ENCODE peak calls at places on chromosome 3, in seven cellular contexts. One of them, this sample, is unnamed.

GRCh38 chr3:18027161-18027939 is 284.9 kb upstream of the TBC1D5 start:
- DNase-seq in stomach: no peak
- DNase-seq in AG04450: no peak
- DNase-seq in sigmoid colon: no peak
- DNase-seq in transverse colon: no peak
- DNase-seq in AG10803: peak
- DNase-seq in HepG2: no peak
- DNase-seq in this sample: no peak

GRCh38 chr3:134636406-134636805 is 14.4 kb downstream of the KY start:
- DNase-seq in HepG2: no peak
- DNase-seq in transverse colon: no peak
- DNase-seq in AG10803: no peak
- DNase-seq in stomach: no peak
- DNase-seq in AG04450: no peak
- DNase-seq in sigmoid colon: no peak
- DNase-seq in this sample: no peak

GRCh38 chr3:73291541-73291940 is 230.1 kb downstream of the EBLN2 start:
- DNase-seq in AG04450: no peak
- DNase-seq in HepG2: no peak
- DNase-seq in AG10803: no peak
- DNase-seq in sigmoid colon: no peak
- DNase-seq in transverse colon: no peak
- DNase-seq in stomach: no peak
- DNase-seq in this sample: no peak

GRCh38 chr3:84082726-84083125 is 876.1 kb upstream of the CADM2 start:
- DNase-seq in AG10803: no peak
- DNase-seq in AG04450: no peak
- DNase-seq in stomach: no peak
- DNase-seq in transverse colon: no peak
- DNase-seq in sigmoid colon: no peak
- DNase-seq in HepG2: no peak
- DNase-seq in this sample: no peak

GRCh38 chr3:55554621-55555020 is 67.5 kb upstream of the WNT5A start:
- DNase-seq in HepG2: no peak
- DNase-seq in transverse colon: no peak
- DNase-seq in AG10803: no peak
- DNase-seq in AG04450: no peak
- DNase-seq in sigmoid colon: no peak
- DNase-seq in stomach: no peak
- DNase-seq in this sample: no peak

GRCh38 chr3:126167550-126167949 is 12.8 kb downstream of the ALDH1L1 start:
- DNase-seq in transverse colon: no peak
- DNase-seq in AG04450: no peak
- DNase-seq in AG10803: no peak
- DNase-seq in stomach: no peak
- DNase-seq in HepG2: no peak
- DNase-seq in sigmoid colon: no peak
- DNase-seq in this sample: no peak

GRCh38 chr3:195119461-195120198 is 151.3 kb downstream of the XXYLT1 start:
- DNase-seq in transverse colon: no peak
- DNase-seq in HepG2: peak
- DNase-seq in AG10803: peak
- DNase-seq in sigmoid colon: no peak
- DNase-seq in AG04450: peak
- DNase-seq in stomach: no peak
- DNase-seq in this sample: no peak

GRCh38 chr3:15982667-15983145 is 184.9 kb upstream of the ANKRD28 start:
- DNase-seq in AG04450: peak
- DNase-seq in HepG2: no peak
- DNase-seq in stomach: no peak
- DNase-seq in AG10803: peak
- DNase-seq in sigmoid colon: no peak
- DNase-seq in transverse colon: no peak
- DNase-seq in this sample: no peak

GRCh38 chr3:127637546-127637945 is 8.6 kb downstream of the PODXL2 start:
- DNase-seq in AG04450: no peak
- DNase-seq in stomach: no peak
- DNase-seq in HepG2: no peak
- DNase-seq in transverse colon: no peak
- DNase-seq in AG10803: peak
- DNase-seq in sigmoid colon: peak
- DNase-seq in this sample: no peak

GRCh38 chr3:45567730-45568172 is 26.8 kb upstream of the LIMD1 start:
- DNase-seq in sigmoid colon: peak
- DNase-seq in HepG2: no peak
- DNase-seq in AG10803: no peak
- DNase-seq in AG04450: no peak
- DNase-seq in transverse colon: peak
- DNase-seq in stomach: no peak
- DNase-seq in this sample: no peak

GRCh38 chr3:132606085-132606484 is 9.0 kb downstream of the ACKR4 start:
- DNase-seq in HepG2: no peak
- DNase-seq in stomach: no peak
- DNase-seq in sigmoid colon: no peak
- DNase-seq in AG04450: peak
- DNase-seq in AG10803: peak
- DNase-seq in transverse colon: no peak
- DNase-seq in this sample: no peak

GRCh38 chr3:50121416-50122032 is 32.8 kb downstream of the RBM5 start:
- DNase-seq in AG04450: peak
- DNase-seq in transverse colon: peak
- DNase-seq in stomach: peak
- DNase-seq in AG10803: peak
- DNase-seq in sigmoid colon: peak
- DNase-seq in HepG2: peak
- DNase-seq in this sample: peak

GRCh38 chr3:48847586-48848423 is at the start of gene PRKAR2A:
- DNase-seq in HepG2: peak
- DNase-seq in stomach: peak
- DNase-seq in AG04450: peak
- DNase-seq in transverse colon: peak
- DNase-seq in AG10803: peak
- DNase-seq in sigmoid colon: peak
- DNase-seq in this sample: peak

GRCh38 chr3:59432676-59433075 is 382.9 kb upstream of the CFAP20DC start:
- DNase-seq in AG10803: peak
- DNase-seq in transverse colon: no peak
- DNase-seq in HepG2: no peak
- DNase-seq in AG04450: no peak
- DNase-seq in sigmoid colon: no peak
- DNase-seq in stomach: no peak
- DNase-seq in this sample: no peak

GRCh38 chr3:124565013-124565412 is 165.2 kb upstream of the UMPS start:
- DNase-seq in transverse colon: peak
- DNase-seq in stomach: peak
- DNase-seq in AG10803: peak
- DNase-seq in sigmoid colon: peak
- DNase-seq in AG04450: peak
- DNase-seq in HepG2: peak
- DNase-seq in this sample: peak

GRCh38 chr3:106376016-106376415 is 507.2 kb upstream of the CBLB start:
- DNase-seq in AG04450: no peak
- DNase-seq in transverse colon: no peak
- DNase-seq in sigmoid colon: no peak
- DNase-seq in HepG2: no peak
- DNase-seq in AG10803: peak
- DNase-seq in stomach: no peak
- DNase-seq in this sample: no peak

DNA sequence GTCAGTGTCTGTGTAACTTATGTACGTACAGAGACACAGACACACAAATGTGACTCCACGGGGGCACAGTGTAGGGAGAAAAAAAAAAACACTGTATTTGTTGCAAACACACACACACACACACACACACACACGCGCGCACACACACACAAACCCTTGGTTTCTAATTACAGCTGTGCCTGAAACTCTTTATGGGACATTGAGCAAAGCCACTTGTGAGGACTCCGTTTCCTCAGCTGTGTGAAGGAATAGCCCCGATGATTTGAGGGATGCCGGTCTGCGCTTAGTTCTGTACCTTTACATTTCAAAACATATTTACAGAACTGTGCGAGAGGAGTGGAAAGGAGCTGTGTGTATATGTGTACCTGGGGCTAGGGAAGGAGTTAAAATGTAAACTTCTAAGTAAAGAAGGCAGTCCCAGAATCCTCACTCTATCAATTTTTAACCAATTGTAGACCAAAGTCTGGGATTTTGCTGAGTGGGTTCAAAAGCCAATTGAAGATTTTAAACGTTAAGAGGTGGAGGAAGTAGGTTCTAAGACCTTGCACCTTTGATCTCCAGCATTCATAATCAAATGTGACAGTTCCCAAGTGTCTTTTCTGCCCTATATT is 5.3 kb upstream of the BCL6 start:
- DNase-seq in transverse colon: peak
- DNase-seq in AG10803: no peak
- DNase-seq in sigmoid colon: no peak
- DNase-seq in HepG2: peak
- DNase-seq in AG04450: no peak
- DNase-seq in stomach: peak
- DNase-seq in this sample: no peak
- H3K4me3 ChIP-seq in transverse colon: no peak
- H3K4me3 ChIP-seq in AG10803: no peak
- H3K4me3 ChIP-seq in sigmoid colon: peak
- H3K4me3 ChIP-seq in HepG2: peak
- H3K4me3 ChIP-seq in AG04450: peak
- H3K4me3 ChIP-seq in stomach: peak
- H3K4me3 ChIP-seq in this sample: peak

GRCh38 chr3:188310270-188310710 is 156.3 kb downstream of the LPP start:
- DNase-seq in sigmoid colon: no peak
- DNase-seq in transverse colon: no peak
- DNase-seq in stomach: no peak
- DNase-seq in HepG2: no peak
- DNase-seq in AG04450: no peak
- DNase-seq in AG10803: peak
- DNase-seq in this sample: no peak

GRCh38 chr3:188303823-188304222 is 149.9 kb downstream of the LPP start:
- DNase-seq in AG10803: no peak
- DNase-seq in HepG2: no peak
- DNase-seq in stomach: no peak
- DNase-seq in transverse colon: no peak
- DNase-seq in AG04450: no peak
- DNase-seq in sigmoid colon: no peak
- DNase-seq in this sample: no peak

GRCh38 chr3:188306435-188306980 is 152.6 kb downstream of the LPP start:
- DNase-seq in HepG2: no peak
- DNase-seq in transverse colon: no peak
- DNase-seq in sigmoid colon: no peak
- DNase-seq in stomach: no peak
- DNase-seq in AG04450: no peak
- DNase-seq in AG10803: peak
- DNase-seq in this sample: no peak

GRCh38 chr3:188305220-188305619 is 151.3 kb downstream of the LPP start:
- DNase-seq in sigmoid colon: no peak
- DNase-seq in AG04450: no peak
- DNase-seq in AG10803: no peak
- DNase-seq in HepG2: peak
- DNase-seq in stomach: no peak
- DNase-seq in transverse colon: no peak
- DNase-seq in this sample: no peak

DNA sequence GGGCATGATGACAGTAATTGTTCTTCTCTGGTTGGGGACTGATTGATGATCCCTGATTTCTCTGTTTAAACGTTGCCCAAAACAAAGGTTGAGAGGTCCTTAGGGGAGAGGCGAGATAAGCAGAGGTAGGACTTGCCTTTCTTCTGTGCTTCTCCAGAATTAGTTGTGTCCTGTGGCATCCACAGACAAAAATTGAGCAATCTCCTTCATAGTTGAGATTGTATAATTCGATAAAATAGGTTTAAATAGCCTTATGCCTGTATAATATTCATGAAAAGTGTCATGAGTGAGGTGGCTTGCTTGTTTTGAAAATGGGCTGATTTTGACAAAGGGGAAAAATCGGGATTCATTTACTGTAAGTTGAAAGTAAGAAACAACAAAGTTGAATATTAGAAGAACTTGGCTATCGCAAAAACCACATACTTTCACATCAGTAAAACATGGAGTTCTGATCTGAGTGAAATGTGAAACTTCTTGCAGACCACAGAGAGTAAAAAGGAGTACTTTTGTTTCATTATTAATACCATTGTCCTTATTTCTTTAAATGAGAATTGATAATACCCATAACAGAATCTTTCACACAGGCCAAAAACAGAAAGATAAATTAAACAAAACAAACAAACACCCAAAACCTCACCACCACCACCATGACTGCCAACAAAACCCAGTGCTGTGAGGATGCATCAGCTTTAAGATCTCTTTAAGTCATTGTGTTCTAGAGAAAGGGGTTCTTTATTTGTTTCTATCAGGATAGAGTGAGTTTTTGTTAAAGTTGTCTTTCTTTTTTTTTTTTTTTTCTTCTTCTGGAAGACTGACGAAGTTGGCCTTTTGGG is 155.7 kb downstream of the LPP start:
- DNase-seq in sigmoid colon: no peak
- DNase-seq in AG10803: no peak
- DNase-seq in transverse colon: no peak
- DNase-seq in HepG2: no peak
- DNase-seq in stomach: no peak
- DNase-seq in AG04450: no peak
- DNase-seq in this sample: no peak
- TF ChIP-seq CTCF in sigmoid colon: no peak
- TF ChIP-seq CTCF in AG10803: no peak
- TF ChIP-seq CTCF in transverse colon: no peak
- TF ChIP-seq CTCF in HepG2: no peak
- TF ChIP-seq CTCF in stomach: no peak
- TF ChIP-seq CTCF in AG04450: no peak
- TF ChIP-seq CTCF in this sample: no peak

GRCh38 chr3:157163554-157163953 is 3.6 kb upstream of the CCNL1 start:
- DNase-seq in stomach: no peak
- DNase-seq in AG04450: no peak
- DNase-seq in sigmoid colon: no peak
- DNase-seq in transverse colon: no peak
- DNase-seq in HepG2: no peak
- DNase-seq in AG10803: no peak
- DNase-seq in this sample: no peak

GRCh38 chr3:157167371-157167770 is 7.4 kb upstream of the CCNL1 start:
- DNase-seq in stomach: no peak
- DNase-seq in sigmoid colon: no peak
- DNase-seq in transverse colon: no peak
- DNase-seq in HepG2: no peak
- DNase-seq in AG04450: no peak
- DNase-seq in AG10803: no peak
- DNase-seq in this sample: no peak

GRCh38 chr3:157170861-157171260 is 10.9 kb upstream of the CCNL1 start:
- DNase-seq in stomach: no peak
- DNase-seq in AG10803: no peak
- DNase-seq in AG04450: no peak
- DNase-seq in sigmoid colon: no peak
- DNase-seq in HepG2: no peak
- DNase-seq in transverse colon: no peak
- DNase-seq in this sample: no peak

GRCh38 chr3:157166559-157166958 is 6.6 kb upstream of the CCNL1 start:
- DNase-seq in HepG2: no peak
- DNase-seq in stomach: no peak
- DNase-seq in transverse colon: no peak
- DNase-seq in sigmoid colon: no peak
- DNase-seq in AG04450: no peak
- DNase-seq in AG10803: no peak
- DNase-seq in this sample: peak

GRCh38 chr3:157166115-157166514 is 6.2 kb upstream of the CCNL1 start:
- DNase-seq in sigmoid colon: no peak
- DNase-seq in stomach: no peak
- DNase-seq in transverse colon: no peak
- DNase-seq in AG04450: no peak
- DNase-seq in HepG2: peak
- DNase-seq in AG10803: no peak
- DNase-seq in this sample: no peak
- H3K4me3 ChIP-seq in sigmoid colon: no peak
- H3K4me3 ChIP-seq in stomach: no peak
- H3K4me3 ChIP-seq in transverse colon: no peak
- H3K4me3 ChIP-seq in AG04450: no peak
- H3K4me3 ChIP-seq in HepG2: no peak
- H3K4me3 ChIP-seq in AG10803: no peak
- H3K4me3 ChIP-seq in this sample: no peak

GRCh38 chr3:38207262-38208003 is 42.1 kb downstream of the OXSR1 start:
- DNase-seq in AG04450: no peak
- DNase-seq in transverse colon: no peak
- DNase-seq in AG10803: no peak
- DNase-seq in stomach: no peak
- DNase-seq in HepG2: no peak
- DNase-seq in sigmoid colon: no peak
- DNase-seq in this sample: no peak
- TF ChIP-seq CTCF in AG04450: no peak
- TF ChIP-seq CTCF in transverse colon: no peak
- TF ChIP-seq CTCF in AG10803: no peak
- TF ChIP-seq CTCF in stomach: no peak
- TF ChIP-seq CTCF in HepG2: no peak
- TF ChIP-seq CTCF in sigmoid colon: no peak
- TF ChIP-seq CTCF in this sample: no peak

This sample was measured in LNCaP clone FGC.